ENCODE peak calls at places on chromosomes 7 and 10, in nine cellular contexts. Q is CD4-positive, CD25-positive, alpha-beta regulatory T cell; G is cardiac muscle cell; P is A549; D is CD8-positive, alpha-beta memory T cell; L is aorta; V is heart left ventricle; J is K562; O is heart right ventricle. U is an unnamed sample.

GRCh38 chr7:31080112-31080511 is 28.0 kb downstream of the ADCYAP1R1 start:
- DNase-seq in Q (no peak), G (no peak), P (no peak), D (no peak), L (no peak), V (no peak), J (no peak), O (no peak), U (no peak)

GRCh38 chr10:77398986-77399755 is 238.4 kb downstream of the KCNMA1 start:
- DNase-seq in Q (no peak), G (no peak), P (no peak), D (no peak), L (no peak), V (no peak), J (no peak), O (no peak), U (no peak)

GRCh38 chr10:96229568-96230030 is 41.8 kb downstream of the BLNK start:
- DNase-seq in Q (peak; percentile 41), G (peak; percentile 81), P (peak; percentile 40), D (peak; percentile 66), L (peak; percentile 86), V (peak; percentile 78), J (peak; percentile 62), O (peak; percentile 73), U (peak; percentile 24)

GRCh38 chr7:78218051-78218450 is 419.5 kb downstream of the PHTF2 start:
- DNase-seq in Q (no peak), G (no peak), P (no peak), D (no peak), L (no peak), V (no peak), J (no peak), O (no peak), U (no peak)

GRCh38 chr10:70317943-70318318 is 34.1 kb upstream of the NPFFR1 start:
- DNase-seq in Q (no peak), G (no peak), P (no peak), D (no peak), L (peak; percentile 21), V (no peak), J (no peak), O (no peak), U (no peak)

GRCh38 chr10:44311563-44311905 is 73.4 kb downstream of the CXCL12 start:
- DNase-seq in Q (no peak), G (no peak), P (no peak), D (no peak), L (no peak), V (no peak), J (no peak), O (no peak), U (no peak)

GRCh38 chr10:124419635-124420034 is 912 bp upstream of the OAT start:
- DNase-seq in Q (no peak), G (no peak), P (no peak), D (peak; percentile 4), L (no peak), V (no peak), J (no peak), O (no peak), U (no peak)

GRCh38 chr10:125054664-125055273 is 105.6 kb downstream of the CTBP2 start:
- DNase-seq in Q (no peak), G (no peak), P (no peak), D (no peak), L (no peak), V (no peak), J (peak; percentile 0), O (no peak), U (no peak)

GRCh38 chr7:85041599-85042216 is 145.1 kb downstream of the SEMA3D start:
- DNase-seq in Q (no peak), G (peak; percentile 82), P (peak; percentile 17), D (no peak), L (peak; percentile 68), V (peak; percentile 44), J (peak; percentile 25), O (peak; percentile 26), U (peak; percentile 67)

GRCh38 chr7:148084138-148084537 is 506.4 kb upstream of the C7orf33 start:
- DNase-seq in Q (no peak), G (peak; percentile 68), P (no peak), D (no peak), L (peak; percentile 45), V (peak; percentile 27), J (peak; percentile 23), O (no peak), U (peak; percentile 25)

GRCh38 chr7:42868456-42868855 is 43.4 kb downstream of the C7orf25 start:
- DNase-seq in Q (no peak), G (no peak), P (no peak), D (no peak), L (no peak), V (no peak), J (no peak), O (no peak), U (no peak)

GRCh38 chr10:95560288-95561199 is 627 bp downstream of the SORBS1 start:
- DNase-seq in Q (peak; percentile 24), G (peak; percentile 59), P (peak; percentile 53), D (peak; percentile 41), L (peak; percentile 63), V (peak; percentile 47), J (peak; percentile 38), O (peak; percentile 47), U (no peak)

GRCh38 chr10:17737021-17737965 is 14.7 kb upstream of the TMEM236 start:
- DNase-seq in Q (no peak), G (peak; percentile 65), P (peak; percentile 36), D (peak; percentile 5), L (no peak), V (peak; percentile 65), J (no peak), O (peak; percentile 53), U (no peak)

GRCh38 chr7:19102884-19103283 is 14.6 kb downstream of the TWIST1 start:
- DNase-seq in Q (no peak), G (no peak), P (no peak), D (no peak), L (no peak), V (no peak), J (no peak), O (no peak), U (no peak)

GRCh38 chr7:77444123-77444522 is 28.0 kb upstream of the GSAP start:
- DNase-seq in Q (no peak), G (no peak), P (no peak), D (no peak), L (no peak), V (no peak), J (no peak), O (no peak), U (no peak)

GRCh38 chr7:18257711-18258110 is 230.1 kb upstream of the PRPS1L1 start:
- DNase-seq in Q (no peak), G (peak; percentile 75), P (no peak), D (no peak), L (no peak), V (no peak), J (no peak), O (no peak), U (no peak)

GRCh38 chr10:68106656-68107055 is 2.6 kb upstream of the MYPN start:
- DNase-seq in Q (no peak), G (peak; percentile 54), P (no peak), D (no peak), L (no peak), V (no peak), J (no peak), O (no peak), U (peak; percentile 91)

GRCh38 chr7:101620395-101620794 is 8.7 kb downstream of the MYL10 start:
- DNase-seq in Q (no peak), G (no peak), P (no peak), D (no peak), L (no peak), V (no peak), J (no peak), O (no peak), U (no peak)

GRCh38 chr7:19665399-19666008 is 43.3 kb downstream of the POLR1F start:
- DNase-seq in Q (no peak), G (peak; percentile 55), P (peak; percentile 28), D (peak; percentile 6), L (no peak), V (no peak), J (peak; percentile 32), O (no peak), U (no peak)

DNA sequence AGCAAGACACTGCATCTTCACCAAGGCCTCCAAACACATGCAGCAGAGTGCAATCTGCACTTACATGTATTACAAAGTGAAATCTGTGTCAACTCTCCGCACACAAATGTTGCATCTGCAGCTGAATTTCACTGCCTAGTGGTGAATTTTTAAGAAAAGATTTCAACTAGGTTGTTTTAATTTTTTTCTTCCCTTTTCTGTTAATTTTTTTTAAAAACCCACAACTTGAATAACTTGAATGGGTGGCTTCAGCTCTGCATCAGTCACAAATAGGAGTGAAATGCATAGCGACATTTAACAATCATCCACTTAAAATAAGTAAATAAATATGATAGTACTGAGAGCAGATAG is 5.9 kb downstream of the HOXA13 start:
- DNase-seq in Q (no peak), G (no peak), P (no peak), D (no peak), L (no peak), V (no peak), J (no peak), O (no peak), U (no peak)
- H3K4me3 ChIP-seq in Q (no peak overlapping the region), G (no peak overlapping the region), P (no peak overlapping the region), D (no peak overlapping the region), L (no peak overlapping the region), V (no peak overlapping the region), J (no peak overlapping the region), O (no peak overlapping the region), U (no peak overlapping the region)

DNA sequence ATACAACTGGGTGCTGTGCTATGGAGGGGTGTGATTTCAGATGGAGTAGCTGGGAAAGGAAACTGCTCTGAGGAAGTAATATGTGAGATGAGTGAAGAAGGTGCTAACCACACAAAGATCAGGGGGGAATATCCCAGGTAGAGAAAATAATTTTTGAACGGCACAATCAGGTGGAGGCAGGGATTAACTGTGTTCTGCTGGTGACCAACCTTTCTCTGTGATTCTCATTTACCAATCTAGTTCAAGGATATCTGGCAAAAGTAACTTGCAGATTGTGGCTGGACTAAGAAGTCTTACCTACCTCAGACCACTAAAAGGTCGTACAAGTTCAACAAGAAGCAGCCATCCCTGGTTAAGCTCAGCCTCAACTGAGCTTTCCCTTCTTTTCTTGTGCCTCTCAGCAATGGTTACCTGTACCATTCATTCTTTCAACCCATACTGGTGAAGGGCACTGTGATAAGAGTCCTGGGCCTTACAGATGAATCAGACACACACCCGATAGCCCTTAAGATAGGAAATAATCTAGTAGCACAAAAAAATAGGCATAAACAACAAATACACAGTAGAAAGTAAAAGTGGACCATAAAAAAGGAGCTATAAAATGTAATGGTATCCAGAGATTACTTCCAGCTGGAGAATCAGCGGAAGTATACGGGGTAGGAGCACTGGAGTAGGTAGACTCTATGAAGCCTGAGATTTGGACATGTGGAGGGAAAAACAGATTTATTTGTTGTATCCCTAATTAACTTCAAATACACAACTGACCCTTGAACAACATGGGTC is 96.6 kb downstream of the UBE2H start:
- DNase-seq in Q (no peak), G (no peak), P (no peak), D (no peak), L (no peak), V (no peak), J (no peak), O (no peak), U (no peak)
- H3K27ac ChIP-seq in Q (no peak overlapping the region), G (peak overlapping the region; percentile 49), P (peak overlapping the region; percentile 26), D (no peak overlapping the region), L (peak overlapping the region; percentile 69), V (no peak overlapping the region), J (no peak overlapping the region), O (peak overlapping the region; percentile 90), U (no peak overlapping the region)

GRCh38 chr7:158317238-158318205 is 270.1 kb downstream of the PTPRN2 start:
- DNase-seq in Q (no peak), G (no peak), P (no peak), D (no peak), L (no peak), V (peak; percentile 31), J (no peak), O (no peak), U (no peak)
- H3K4me3 ChIP-seq in Q (no peak overlapping the region), G (no peak overlapping the region), P (no peak overlapping the region), D (no peak overlapping the region), L (no peak overlapping the region), V (peak overlapping the region; percentile 30), J (no peak overlapping the region), O (peak overlapping the region; percentile 26), U (no peak overlapping the region)

GRCh38 chr7:50142421-50143113 is 49.5 kb upstream of the ZPBP start:
- DNase-seq in Q (no peak), G (peak; percentile 47), P (no peak), D (peak; percentile 62), L (no peak), V (no peak), J (peak; percentile 26), O (no peak), U (no peak)
- H3K27ac ChIP-seq in Q (peak overlapping the region; percentile 30), G (no peak overlapping the region), P (no peak overlapping the region), D (no peak overlapping the region), L (no peak overlapping the region), V (no peak overlapping the region), J (no peak overlapping the region), O (no peak overlapping the region), U (no peak overlapping the region)

U was measured in Panc1.